ENCODE peak calls at places on chromosomes 16 and 17, in eight cellular contexts. One of them, this sample, is unnamed.

GRCh38 chr17:40341808-40342574 is 22.5 kb downstream of the GJD3 start:
- DNase-seq in PC-9: peak
- DNase-seq in ovary: peak
- DNase-seq in cardiac fibroblast: peak
- DNase-seq in colonic mucosa: peak
- DNase-seq in A549: peak
- DNase-seq in AG09309: no peak
- DNase-seq in left lung: peak
- DNase-seq in this sample: no peak

GRCh38 chr17:78414178-78415162 is 36.0 kb downstream of the PGS1 start:
- DNase-seq in PC-9: no peak
- DNase-seq in ovary: no peak
- DNase-seq in cardiac fibroblast: no peak
- DNase-seq in colonic mucosa: no peak
- DNase-seq in A549: no peak
- DNase-seq in AG09309: no peak
- DNase-seq in left lung: peak
- DNase-seq in this sample: no peak

GRCh38 chr16:66274335-66275110 is 92.0 kb upstream of the CDH5 start:
- DNase-seq in PC-9: peak
- DNase-seq in ovary: no peak
- DNase-seq in cardiac fibroblast: peak
- DNase-seq in colonic mucosa: no peak
- DNase-seq in A549: peak
- DNase-seq in AG09309: no peak
- DNase-seq in left lung: no peak
- DNase-seq in this sample: no peak

GRCh38 chr17:64455993-64456885 is 7.3 kb downstream of the MILR1 start:
- DNase-seq in PC-9: no peak
- DNase-seq in ovary: no peak
- DNase-seq in cardiac fibroblast: no peak
- DNase-seq in colonic mucosa: no peak
- DNase-seq in A549: no peak
- DNase-seq in AG09309: no peak
- DNase-seq in left lung: no peak
- DNase-seq in this sample: no peak

GRCh38 chr16:81636298-81636960 is 142.7 kb upstream of the PLCG2 start:
- DNase-seq in PC-9: peak
- DNase-seq in ovary: no peak
- DNase-seq in cardiac fibroblast: no peak
- DNase-seq in colonic mucosa: no peak
- DNase-seq in A549: no peak
- DNase-seq in AG09309: no peak
- DNase-seq in left lung: no peak
- DNase-seq in this sample: no peak

GRCh38 chr17:80793851-80794267 is 197.8 kb upstream of the CHMP6 start:
- DNase-seq in PC-9: no peak
- DNase-seq in ovary: no peak
- DNase-seq in cardiac fibroblast: peak
- DNase-seq in colonic mucosa: no peak
- DNase-seq in A549: no peak
- DNase-seq in AG09309: no peak
- DNase-seq in left lung: no peak
- DNase-seq in this sample: no peak

GRCh38 chr16:12089492-12090161 is 113.1 kb downstream of the SNX29 start:
- DNase-seq in PC-9: no peak
- DNase-seq in ovary: peak
- DNase-seq in cardiac fibroblast: peak
- DNase-seq in colonic mucosa: peak
- DNase-seq in A549: no peak
- DNase-seq in AG09309: no peak
- DNase-seq in left lung: peak
- DNase-seq in this sample: no peak

GRCh38 chr16:31181102-31181830 is 1.3 kb downstream of the FUS start:
- DNase-seq in PC-9: no peak
- DNase-seq in ovary: peak
- DNase-seq in cardiac fibroblast: peak
- DNase-seq in colonic mucosa: peak
- DNase-seq in A549: no peak
- DNase-seq in AG09309: no peak
- DNase-seq in left lung: peak
- DNase-seq in this sample: no peak

GRCh38 chr16:62224810-62225209 is 188.6 kb upstream of the CDH8 start:
- DNase-seq in PC-9: no peak
- DNase-seq in ovary: no peak
- DNase-seq in cardiac fibroblast: no peak
- DNase-seq in colonic mucosa: no peak
- DNase-seq in A549: no peak
- DNase-seq in AG09309: no peak
- DNase-seq in left lung: no peak
- DNase-seq in this sample: no peak

GRCh38 chr17:49482144-49482817 is 12.8 kb upstream of the NGFR start:
- DNase-seq in PC-9: no peak
- DNase-seq in ovary: no peak
- DNase-seq in cardiac fibroblast: peak
- DNase-seq in colonic mucosa: no peak
- DNase-seq in A549: peak
- DNase-seq in AG09309: no peak
- DNase-seq in left lung: no peak
- DNase-seq in this sample: no peak

GRCh38 chr17:7173687-7174602 is 5.2 kb downstream of the ASGR1 start:
- DNase-seq in PC-9: no peak
- DNase-seq in ovary: no peak
- DNase-seq in cardiac fibroblast: no peak
- DNase-seq in colonic mucosa: peak
- DNase-seq in A549: no peak
- DNase-seq in AG09309: no peak
- DNase-seq in left lung: peak
- DNase-seq in this sample: no peak

GRCh38 chr16:2460916-2461315 is 1.0 kb downstream of the TEDC2 start:
- DNase-seq in PC-9: no peak
- DNase-seq in ovary: peak
- DNase-seq in cardiac fibroblast: no peak
- DNase-seq in colonic mucosa: no peak
- DNase-seq in A549: no peak
- DNase-seq in AG09309: no peak
- DNase-seq in left lung: no peak
- DNase-seq in this sample: no peak

GRCh38 chr16:2457946-2458345 is 2.0 kb upstream of the TEDC2 start:
- DNase-seq in PC-9: no peak
- DNase-seq in ovary: peak
- DNase-seq in cardiac fibroblast: no peak
- DNase-seq in colonic mucosa: no peak
- DNase-seq in A549: no peak
- DNase-seq in AG09309: no peak
- DNase-seq in left lung: no peak
- DNase-seq in this sample: no peak

GRCh38 chr16:2460391-2460713 is 443 bp downstream of the TEDC2 start:
- DNase-seq in PC-9: no peak
- DNase-seq in ovary: no peak
- DNase-seq in cardiac fibroblast: no peak
- DNase-seq in colonic mucosa: no peak
- DNase-seq in A549: no peak
- DNase-seq in AG09309: no peak
- DNase-seq in left lung: no peak
- DNase-seq in this sample: no peak

GRCh38 chr16:2458887-2459646 is 842 bp upstream of the TEDC2 start:
- DNase-seq in PC-9: no peak
- DNase-seq in ovary: peak
- DNase-seq in cardiac fibroblast: no peak
- DNase-seq in colonic mucosa: no peak
- DNase-seq in A549: no peak
- DNase-seq in AG09309: no peak
- DNase-seq in left lung: no peak
- DNase-seq in this sample: no peak

DNA sequence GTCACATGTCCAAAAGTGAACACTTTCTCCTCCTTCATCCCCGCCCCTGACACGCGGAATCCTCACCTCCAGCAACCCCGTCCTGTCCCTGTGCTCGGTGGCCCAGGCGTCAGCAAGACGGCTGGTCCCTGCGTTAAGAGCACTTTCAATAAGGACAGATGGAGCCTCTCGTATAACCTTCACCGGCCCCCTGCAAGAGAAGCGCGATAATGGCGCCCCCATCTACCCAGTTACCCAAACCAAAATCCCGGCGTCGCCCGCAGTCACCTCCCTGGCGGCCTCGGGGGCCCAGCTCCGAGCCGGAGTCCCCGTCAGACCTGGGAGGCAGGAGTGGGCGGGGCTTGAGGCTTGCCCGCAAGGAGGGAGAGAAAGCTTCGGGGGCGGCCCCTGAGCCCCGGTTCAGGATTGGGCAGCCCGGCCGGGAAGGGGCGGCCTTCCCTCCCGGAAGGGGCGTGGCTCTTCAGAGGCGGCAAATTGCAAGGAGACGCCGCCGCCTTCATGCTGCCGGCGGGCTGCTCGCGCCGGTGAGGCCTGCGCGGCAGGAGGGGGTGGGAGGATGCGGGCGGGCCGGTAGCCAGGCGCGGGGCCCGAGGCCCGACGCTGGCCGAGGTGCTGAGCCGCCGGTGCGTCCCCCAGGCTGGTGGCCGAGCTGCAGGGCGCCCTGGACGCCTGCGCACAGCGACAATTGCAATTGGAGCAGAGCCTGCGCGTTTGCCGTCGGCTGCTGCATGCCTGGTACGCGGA is at the start of gene TEDC2:
- DNase-seq in PC-9: peak
- DNase-seq in ovary: peak
- DNase-seq in cardiac fibroblast: peak
- DNase-seq in colonic mucosa: peak
- DNase-seq in A549: peak
- DNase-seq in AG09309: peak
- DNase-seq in left lung: peak
- DNase-seq in this sample: peak
- TF ChIP-seq CTCF in PC-9: no peak
- TF ChIP-seq CTCF in ovary: no peak
- TF ChIP-seq CTCF in cardiac fibroblast: no peak
- TF ChIP-seq CTCF in colonic mucosa: no peak
- TF ChIP-seq CTCF in A549: no peak
- TF ChIP-seq CTCF in AG09309: no peak
- TF ChIP-seq CTCF in left lung: no peak
- TF ChIP-seq CTCF in this sample: no peak

DNA sequence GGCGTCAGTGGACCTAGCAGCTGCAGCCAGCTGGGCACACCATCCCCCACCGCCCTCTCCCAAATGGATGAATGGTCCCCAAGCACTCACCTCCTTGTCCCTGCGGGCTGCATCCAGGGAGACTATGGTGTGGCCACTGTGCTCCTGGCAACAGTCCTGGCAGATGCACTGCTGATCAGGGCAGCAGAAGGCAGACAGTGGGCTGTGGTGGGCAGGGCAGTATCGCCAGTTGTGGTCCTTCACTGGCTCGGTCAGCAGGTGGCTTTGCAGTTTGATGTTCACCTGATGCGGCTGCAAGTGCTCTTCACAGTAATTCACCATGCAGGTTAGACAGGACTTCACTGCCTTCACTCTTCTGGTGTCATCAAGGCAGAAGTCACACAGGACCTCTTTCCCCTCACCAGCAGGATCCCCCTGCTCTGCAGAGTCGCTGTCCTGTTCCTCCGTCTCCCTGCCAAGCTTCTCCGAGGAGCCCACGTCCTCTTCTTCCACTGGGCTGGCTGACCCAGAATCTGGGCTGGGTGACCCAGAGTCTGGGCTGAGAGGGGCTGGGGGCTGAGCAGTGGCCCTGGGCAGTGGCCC is 31.6 kb upstream of the FBXW10B start:
- DNase-seq in PC-9: peak
- DNase-seq in ovary: peak
- DNase-seq in cardiac fibroblast: no peak
- DNase-seq in colonic mucosa: peak
- DNase-seq in A549: peak
- DNase-seq in AG09309: no peak
- DNase-seq in left lung: no peak
- DNase-seq in this sample: no peak
- H3K4me3 ChIP-seq in PC-9: peak
- H3K4me3 ChIP-seq in ovary: peak
- H3K4me3 ChIP-seq in cardiac fibroblast: peak
- H3K4me3 ChIP-seq in colonic mucosa: peak
- H3K4me3 ChIP-seq in A549: peak
- H3K4me3 ChIP-seq in AG09309: peak
- H3K4me3 ChIP-seq in left lung: peak
- H3K4me3 ChIP-seq in this sample: peak

GRCh38 chr16:72991645-72992044 is 56.3 kb downstream of the ZFHX3 start:
- DNase-seq in PC-9: no peak
- DNase-seq in ovary: no peak
- DNase-seq in cardiac fibroblast: no peak
- DNase-seq in colonic mucosa: no peak
- DNase-seq in A549: no peak
- DNase-seq in AG09309: no peak
- DNase-seq in left lung: no peak
- DNase-seq in this sample: no peak

GRCh38 chr16:72996291-72997062 is 51.5 kb downstream of the ZFHX3 start:
- DNase-seq in PC-9: peak
- DNase-seq in ovary: no peak
- DNase-seq in cardiac fibroblast: no peak
- DNase-seq in colonic mucosa: peak
- DNase-seq in A549: no peak
- DNase-seq in AG09309: no peak
- DNase-seq in left lung: no peak
- DNase-seq in this sample: no peak

GRCh38 chr16:72992142-72992601 is 55.8 kb downstream of the ZFHX3 start:
- DNase-seq in PC-9: no peak
- DNase-seq in ovary: no peak
- DNase-seq in cardiac fibroblast: no peak
- DNase-seq in colonic mucosa: no peak
- DNase-seq in A549: no peak
- DNase-seq in AG09309: no peak
- DNase-seq in left lung: no peak
- DNase-seq in this sample: no peak

GRCh38 chr16:72997141-72997542 is 50.8 kb downstream of the ZFHX3 start:
- DNase-seq in PC-9: peak
- DNase-seq in ovary: no peak
- DNase-seq in cardiac fibroblast: peak
- DNase-seq in colonic mucosa: peak
- DNase-seq in A549: no peak
- DNase-seq in AG09309: no peak
- DNase-seq in left lung: no peak
- DNase-seq in this sample: no peak

GRCh38 chr16:72995151-72995881 is 52.6 kb downstream of the ZFHX3 start:
- DNase-seq in PC-9: no peak
- DNase-seq in ovary: no peak
- DNase-seq in cardiac fibroblast: no peak
- DNase-seq in colonic mucosa: peak
- DNase-seq in A549: peak
- DNase-seq in AG09309: no peak
- DNase-seq in left lung: no peak
- DNase-seq in this sample: no peak
- TF ChIP-seq CTCF in PC-9: peak
- TF ChIP-seq CTCF in ovary: no peak
- TF ChIP-seq CTCF in cardiac fibroblast: peak
- TF ChIP-seq CTCF in colonic mucosa: no peak
- TF ChIP-seq CTCF in A549: peak
- TF ChIP-seq CTCF in AG09309: peak
- TF ChIP-seq CTCF in left lung: peak
- TF ChIP-seq CTCF in this sample: peak

DNA sequence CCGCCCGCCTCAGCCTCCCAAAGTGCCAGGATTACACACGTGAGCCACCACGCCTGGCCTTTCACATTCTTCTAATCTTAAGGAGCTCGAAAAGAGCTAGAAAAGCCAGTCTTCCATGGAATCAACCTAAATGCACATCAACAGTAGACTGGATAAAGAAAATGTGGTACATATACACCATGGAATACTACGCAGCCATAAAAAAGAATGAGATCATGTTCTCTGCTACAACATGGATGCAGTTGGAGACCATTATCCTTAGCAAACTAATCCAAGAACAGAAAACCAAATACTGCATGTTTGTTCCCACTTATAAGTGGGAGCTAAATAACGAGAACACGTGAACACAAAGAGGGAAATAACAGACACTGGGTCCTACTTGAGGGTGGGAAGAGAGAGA is 3.1 kb downstream of the CTC1 start:
- DNase-seq in PC-9: no peak
- DNase-seq in ovary: no peak
- DNase-seq in cardiac fibroblast: no peak
- DNase-seq in colonic mucosa: no peak
- DNase-seq in A549: no peak
- DNase-seq in AG09309: no peak
- DNase-seq in left lung: no peak
- DNase-seq in this sample: no peak
- H3K4me3 ChIP-seq in PC-9: no peak
- H3K4me3 ChIP-seq in ovary: no peak
- H3K4me3 ChIP-seq in cardiac fibroblast: no peak
- H3K4me3 ChIP-seq in colonic mucosa: no peak
- H3K4me3 ChIP-seq in A549: no peak
- H3K4me3 ChIP-seq in AG09309: no peak
- H3K4me3 ChIP-seq in left lung: no peak
- H3K4me3 ChIP-seq in this sample: no peak